ENCODE peak calls at places on chromosomes 6 and 20, in ten cellular contexts. G is nephron progenitor cell; E is NCI-H2081; F is sigmoid colon; I is left lung; J is NCI-H748 treated with DMSO at 0.1 percent for 48 hours; T is cortex of kidney; C is central memory CD4-positive, alpha-beta T cell; R is SJSA1; L is iris pigment epithelial cell. Z is an unnamed sample.

GRCh38 chr20:63198606-63199005 is 17.3 kb downstream of the YTHDF1 start:
- DNase-seq in C (no peak), I (peak; percentile 37), F (no peak), E (no peak), T (no peak), G (no peak), R (no peak), J (no peak), L (no peak), Z (no peak)

GRCh38 chr20:58889334-58890072 is 37.0 kb downstream of the GNAS start:
- DNase-seq in G (no peak), E (no peak), I (peak; percentile 82), F (no peak), T (no peak), C (peak; percentile 23), J (no peak), L (no peak), R (no peak), Z (no peak)

GRCh38 chr20:63061051-63061531 is 54.3 kb upstream of the BHLHE23 start:
- DNase-seq in G (no peak), F (peak; percentile 34), J (no peak), R (peak; percentile 36), T (no peak), L (no peak), I (peak; percentile 39), E (no peak), C (no peak), Z (no peak)

GRCh38 chr6:41098366-41098765 is 25.6 kb downstream of the NFYA start:
- DNase-seq in E (no peak), I (no peak), C (no peak), F (no peak), L (peak; percentile 31), G (no peak), R (no peak), J (no peak), T (no peak), Z (no peak)

GRCh38 chr6:67544851-67545452 is 1090.1 kb upstream of the ADGRB3 start:
- DNase-seq in T (no peak), J (no peak), F (no peak), G (no peak), C (no peak), I (no peak), E (no peak), R (no peak), L (no peak), Z (no peak)

GRCh38 chr20:12882832-12883506 is 125.8 kb upstream of the SPTLC3 start:
- DNase-seq in F (no peak), C (no peak), E (no peak), I (no peak), L (peak; percentile 36), T (no peak), R (no peak), G (no peak), J (no peak), Z (no peak)

GRCh38 chr6:17863971-17864754 is 123.3 kb downstream of the KIF13A start:
- DNase-seq in I (no peak), F (peak; percentile 68), E (no peak), C (no peak), L (peak; percentile 76), T (no peak), R (peak; percentile 68), G (no peak), J (no peak), Z (peak; percentile 84)

GRCh38 chr6:163253556-163254213 is 160.8 kb upstream of the QKI start:
- DNase-seq in C (no peak), E (no peak), L (no peak), G (no peak), J (no peak), F (no peak), I (no peak), T (no peak), R (no peak), Z (no peak)

GRCh38 chr6:134802426-134803058 is 147.4 kb downstream of the ALDH8A1 start:
- DNase-seq in C (no peak), T (no peak), F (no peak), G (no peak), R (no peak), L (peak; percentile 47), J (no peak), I (no peak), E (no peak), Z (no peak)

GRCh38 chr20:25750765-25751696 is 54.4 kb upstream of the ZNF337 start:
- DNase-seq in E (peak; percentile 25), J (peak; percentile 66), R (no peak), G (no peak), C (peak; percentile 49), I (peak; percentile 83), T (no peak), L (peak; percentile 25), F (peak; percentile 79), Z (no peak)

GRCh38 chr20:16821211-16822089 is 73.3 kb downstream of the OTOR start:
- DNase-seq in G (peak; percentile 37), I (no peak), J (peak; percentile 75), E (peak; percentile 39), T (no peak), L (peak; percentile 47), C (peak; percentile 17), R (no peak), F (no peak), Z (no peak)

GRCh38 chr6:111769365-111770127 is 103.7 kb downstream of the FYN start:
- DNase-seq in T (no peak), L (no peak), G (no peak), C (no peak), I (no peak), E (no peak), J (no peak), R (no peak), F (no peak), Z (no peak)

GRCh38 chr6:110748458-110748857 is 66.8 kb downstream of the CDK19 start:
- DNase-seq in F (no peak), J (no peak), I (no peak), R (no peak), G (no peak), C (no peak), T (no peak), E (no peak), L (no peak), Z (no peak)

GRCh38 chr6:30544666-30545272 is 11.5 kb downstream of the GNL1 start:
- DNase-seq in E (peak; percentile 51), R (no peak), C (peak; percentile 57), I (no peak), L (peak; percentile 78), F (no peak), G (peak; percentile 14), T (no peak), J (peak; percentile 59), Z (peak; percentile 47)

GRCh38 chr6:156633291-156633690 is 143.9 kb upstream of the ARID1B start:
- DNase-seq in R (no peak), I (no peak), E (no peak), G (no peak), T (no peak), J (no peak), C (no peak), F (no peak), L (no peak), Z (no peak)

GRCh38 chr6:38143191-38144154 is 323.9 kb downstream of the ZFAND3 start:
- DNase-seq in E (peak; percentile 63), T (no peak), L (no peak), C (no peak), G (no peak), R (no peak), F (no peak), I (no peak), J (no peak), Z (no peak)

GRCh38 chr6:127092486-127092885 is 26.0 kb upstream of the RSPO3 start:
- DNase-seq in E (no peak), J (no peak), F (no peak), C (no peak), R (no peak), T (no peak), G (no peak), L (no peak), I (no peak), Z (no peak)

GRCh38 chr20:46129955-46130481 is 11.9 kb downstream of the CD40 start:
- DNase-seq in I (no peak), J (no peak), C (no peak), R (no peak), G (no peak), F (no peak), T (no peak), E (peak; percentile 51), L (no peak), Z (no peak)

GRCh38 chr6:134564705-134565104 is 246.8 kb upstream of the SGK1 start:
- DNase-seq in R (no peak), F (no peak), T (no peak), C (no peak), E (peak; percentile 84), G (no peak), L (no peak), J (peak; percentile 97), I (no peak), Z (no peak)

GRCh38 chr20:33656783-33657703 is 5.1 kb upstream of the C20orf144 start:
- DNase-seq in J (no peak), C (no peak), R (no peak), I (peak; percentile 37), G (no peak), E (no peak), F (peak; percentile 53), L (no peak), T (no peak), Z (no peak)

GRCh38 chr20:35992713-35993335 is 24.4 kb downstream of the CNBD2 start:
- DNase-seq in F (peak; percentile 69), G (peak; percentile 44), E (peak; percentile 66), L (peak; percentile 50), R (peak; percentile 51), J (peak; percentile 56), I (no peak), C (peak; percentile 49), T (no peak), Z (peak; percentile 40)

GRCh38 chr6:158036261-158036660 is 54.6 kb downstream of the SYNJ2 start:
- DNase-seq in C (no peak), L (no peak), F (no peak), G (no peak), T (no peak), E (no peak), J (no peak), I (no peak), R (no peak), Z (no peak)

GRCh38 chr20:17369506-17369905 is 142.7 kb downstream of the PCSK2 start:
- DNase-seq in J (no peak), G (no peak), T (no peak), E (no peak), I (no peak), F (no peak), R (no peak), C (no peak), L (no peak), Z (no peak)

GRCh38 chr6:143689852-143690251 is 12.1 kb downstream of the PHACTR2 start:
- DNase-seq in R (no peak), F (no peak), I (no peak), L (peak; percentile 45), J (no peak), G (no peak), C (no peak), T (no peak), E (no peak), Z (no peak)

GRCh38 chr6:73742433-73742832 is 46.4 kb downstream of the CD109 start:
- DNase-seq in T (no peak), F (no peak), J (no peak), L (no peak), G (no peak), I (no peak), R (no peak), E (no peak), C (no peak), Z (no peak)

GRCh38 chr6:45548657-45549515 is 171.2 kb upstream of the SUPT3H start:
- DNase-seq in E (no peak), L (no peak), G (no peak), C (no peak), F (no peak), R (peak; percentile 78), T (no peak), J (no peak), I (no peak), Z (no peak)

GRCh38 chr6:16721977-16722376 is 39.3 kb downstream of the ATXN1 start:
- DNase-seq in I (no peak), T (no peak), E (peak; percentile 62), C (no peak), R (no peak), J (peak; percentile 90), G (no peak), F (no peak), L (no peak), Z (no peak)

GRCh38 chr20:37968726-37969401 is 64.4 kb downstream of the TTI1 start:
- DNase-seq in J (peak; percentile 63), T (no peak), I (no peak), F (no peak), G (no peak), E (no peak), R (no peak), L (peak; percentile 12), C (no peak), Z (no peak)

Z was measured in HS-27A.